ENCODE peak calls at places on chromosomes 13 and 19, in nine cellular contexts. B, U, J, P, W, O, N, Q and Z are unnamed samples.

GRCh38 chr13:108769213-108770070 is 140.0 kb downstream of the MYO16 start:
- DNase-seq in U (no peak), B (peak), O (no peak), Q (no peak), N (no peak), J (no peak), P (no peak), W (no peak), Z (no peak)

GRCh38 chr19:8615813-8616596 is 5.5 kb upstream of the ADAMTS10 start:
- DNase-seq in J (peak), W (peak), N (peak), O (peak), Q (no peak), B (peak), P (peak), U (peak), Z (peak)

GRCh38 chr19:55206664-55207500 is 2.4 kb downstream of the PTPRH start:
- DNase-seq in Q (peak), O (peak), N (peak), U (peak), B (peak), W (peak), J (peak), P (peak), Z (peak)

GRCh38 chr19:14536926-14537692 is 7.7 kb downstream of the TECR start:
- DNase-seq in U (peak), W (peak), Q (no peak), O (peak), N (peak), J (peak), P (no peak), B (peak), Z (no peak)

GRCh38 chr19:7729211-7729610 is 2.7 kb downstream of the CLEC4G start:
- DNase-seq in W (no peak), U (no peak), O (no peak), N (no peak), J (no peak), B (no peak), P (no peak), Q (no peak), Z (no peak)

GRCh38 chr19:11797491-11797890 is 832 bp upstream of the ZNF491 start:
- DNase-seq in J (peak), B (peak), U (peak), N (peak), W (peak), P (peak), O (peak), Q (peak), Z (peak)

GRCh38 chr19:48458016-48458415 is 2.6 kb downstream of the KCNJ14 start:
- DNase-seq in N (no peak), W (no peak), B (no peak), U (peak), O (no peak), Q (no peak), P (no peak), J (peak), Z (no peak)

GRCh38 chr13:37769545-37769944 is 100.0 kb downstream of the TRPC4 start:
- DNase-seq in P (no peak), B (no peak), N (no peak), U (no peak), W (no peak), J (no peak), Q (no peak), O (no peak), Z (no peak)

GRCh38 chr13:51584731-51585191 is 499 bp downstream of the WDFY2 start:
- DNase-seq in J (peak), B (peak), W (peak), P (peak), U (peak), Q (no peak), O (peak), N (peak), Z (peak)

GRCh38 chr19:51200071-51200470 is 24.8 kb upstream of the CD33 start:
- DNase-seq in W (no peak), N (no peak), B (no peak), O (no peak), J (no peak), Q (no peak), U (no peak), P (no peak), Z (no peak)

GRCh38 chr13:93248627-93249047 is 22.0 kb downstream of the GPC6 start:
- DNase-seq in Q (peak), O (no peak), N (no peak), W (no peak), P (no peak), B (peak), J (peak), U (no peak), Z (peak)

GRCh38 chr13:46392967-46393366 is 5.9 kb upstream of the RUBCNL start:
- DNase-seq in W (no peak), P (no peak), B (no peak), O (no peak), U (no peak), J (no peak), N (no peak), Q (no peak), Z (peak)

GRCh38 chr13:28636078-28636477 is 22.9 kb upstream of the POMP start:
- DNase-seq in U (peak), W (no peak), J (peak), O (no peak), B (no peak), Q (peak), P (no peak), N (no peak), Z (peak)

GRCh38 chr13:25378528-25378927 is 6.8 kb downstream of the ATP8A2 start:
- DNase-seq in P (no peak), W (no peak), J (no peak), O (no peak), U (no peak), B (no peak), N (no peak), Q (no peak), Z (no peak)

GRCh38 chr19:40646564-40647254 is 43.7 kb downstream of the NUMBL start:
- DNase-seq in P (no peak), N (no peak), Q (no peak), O (no peak), B (no peak), U (peak), J (no peak), W (no peak), Z (no peak)

GRCh38 chr13:46687810-46688209 is 109.2 kb downstream of the ESD start:
- DNase-seq in U (no peak), P (no peak), B (peak), Q (peak), W (no peak), N (no peak), O (no peak), J (peak), Z (peak)

GRCh38 chr19:45814166-45814780 is 835 bp downstream of the RSPH6A start:
- DNase-seq in N (no peak), O (no peak), U (peak), W (no peak), B (no peak), P (no peak), J (no peak), Q (no peak), Z (no peak)

GRCh38 chr19:12838893-12839656 is 760 bp downstream of the MAST1 start:
- DNase-seq in P (no peak), B (no peak), J (no peak), O (no peak), Q (no peak), U (no peak), N (no peak), W (no peak), Z (no peak)

GRCh38 chr13:50230365-50230978 is 215.2 kb downstream of the KCNRG start:
- DNase-seq in O (no peak), J (peak), P (no peak), B (peak), Q (no peak), W (no peak), N (no peak), U (peak), Z (peak)

GRCh38 chr13:64362564-64362963 is 2867.6 kb downstream of the PCDH9 start:
- DNase-seq in N (no peak), Q (no peak), O (no peak), U (no peak), J (no peak), W (no peak), P (no peak), B (no peak), Z (no peak)

GRCh38 chr19:46840157-46840942 is 10.3 kb downstream of the AP2S1 start:
- DNase-seq in P (no peak), U (peak), Q (peak), W (peak), N (peak), J (peak), B (peak), O (no peak), Z (peak)

GRCh38 chr19:29211562-29212416 is 1.2 kb downstream of the UQCRFS1 start:
- DNase-seq in N (no peak), O (no peak), Q (no peak), J (peak), U (peak), W (no peak), P (no peak), B (peak), Z (peak)

GRCh38 chr19:23522431-23522830 is 127.2 kb upstream of the ZNF91 start:
- DNase-seq in W (no peak), N (no peak), B (no peak), J (no peak), P (no peak), U (no peak), Q (no peak), O (no peak), Z (no peak)

GRCh38 chr13:104750377-104750776 is 1684.2 kb upstream of the SLC10A2 start:
- DNase-seq in B (peak), U (no peak), W (no peak), N (no peak), Q (no peak), O (no peak), P (no peak), J (no peak), Z (peak)

GRCh38 chr19:10604460-10604980 is 17.4 kb upstream of the AP1M2 start:
- DNase-seq in P (no peak), N (peak), U (no peak), B (no peak), Q (no peak), O (no peak), W (peak), J (no peak), Z (no peak)

GRCh38 chr13:60001892-60002291 is 161.8 kb downstream of the DIAPH3 start:
- DNase-seq in W (no peak), Q (no peak), B (no peak), J (peak), O (no peak), N (no peak), U (peak), P (no peak), Z (no peak)
- H3K4me3 ChIP-seq in W (no peak), Q (no peak), B (no peak), J (no peak), O (no peak), N (no peak), U (no peak), P (no peak), Z (no peak)

GRCh38 chr19:33997690-33998089 is 174.6 kb upstream of the LSM14A start:
- DNase-seq in Q (no peak), P (no peak), N (no peak), U (no peak), W (no peak), O (no peak), B (no peak), J (no peak), Z (no peak)

GRCh38 chr19:33998302-33998701 is 174.0 kb upstream of the LSM14A start:
- DNase-seq in J (no peak), N (no peak), W (no peak), Q (no peak), B (no peak), U (no peak), O (no peak), P (no peak), Z (no peak)

GRCh38 chr19:33998739-33999345 is 173.5 kb upstream of the LSM14A start:
- DNase-seq in U (peak), O (no peak), N (no peak), B (no peak), P (no peak), Q (no peak), J (peak), W (no peak), Z (peak)
- TF ChIP-seq CTCF in U (peak), O (no peak), N (peak), B (peak), P (peak), Q (no peak), J (peak), W (peak), Z (peak)

GRCh38 chr19:18491995-18492953 is 29.6 kb downstream of the ELL start:
- DNase-seq in P (no peak), J (no peak), Q (no peak), W (peak), U (no peak), O (no peak), N (no peak), B (no peak), Z (no peak)

GRCh38 chr19:18493440-18494266 is 28.2 kb downstream of the ELL start:
- DNase-seq in J (no peak), U (no peak), W (no peak), O (no peak), N (peak), B (no peak), P (no peak), Q (no peak), Z (no peak)

GRCh38 chr19:18495204-18495911 is 26.5 kb downstream of the ELL start:
- DNase-seq in W (no peak), O (no peak), B (no peak), U (no peak), J (no peak), Q (no peak), P (no peak), N (no peak), Z (no peak)

GRCh38 chr19:18496167-18496979 is 25.5 kb downstream of the ELL start:
- DNase-seq in N (no peak), U (peak), W (peak), Q (no peak), J (peak), O (no peak), P (no peak), B (no peak), Z (peak)

GRCh38 chr19:18494267-18494607 is 27.6 kb downstream of the ELL start:
- DNase-seq in N (no peak), B (no peak), P (no peak), U (peak), J (peak), Q (no peak), W (no peak), O (no peak), Z (no peak)
- H3K4me3 ChIP-seq in N (no peak), B (no peak), P (no peak), U (no peak), J (no peak), Q (no peak), W (no peak), O (no peak), Z (no peak)

DNA sequence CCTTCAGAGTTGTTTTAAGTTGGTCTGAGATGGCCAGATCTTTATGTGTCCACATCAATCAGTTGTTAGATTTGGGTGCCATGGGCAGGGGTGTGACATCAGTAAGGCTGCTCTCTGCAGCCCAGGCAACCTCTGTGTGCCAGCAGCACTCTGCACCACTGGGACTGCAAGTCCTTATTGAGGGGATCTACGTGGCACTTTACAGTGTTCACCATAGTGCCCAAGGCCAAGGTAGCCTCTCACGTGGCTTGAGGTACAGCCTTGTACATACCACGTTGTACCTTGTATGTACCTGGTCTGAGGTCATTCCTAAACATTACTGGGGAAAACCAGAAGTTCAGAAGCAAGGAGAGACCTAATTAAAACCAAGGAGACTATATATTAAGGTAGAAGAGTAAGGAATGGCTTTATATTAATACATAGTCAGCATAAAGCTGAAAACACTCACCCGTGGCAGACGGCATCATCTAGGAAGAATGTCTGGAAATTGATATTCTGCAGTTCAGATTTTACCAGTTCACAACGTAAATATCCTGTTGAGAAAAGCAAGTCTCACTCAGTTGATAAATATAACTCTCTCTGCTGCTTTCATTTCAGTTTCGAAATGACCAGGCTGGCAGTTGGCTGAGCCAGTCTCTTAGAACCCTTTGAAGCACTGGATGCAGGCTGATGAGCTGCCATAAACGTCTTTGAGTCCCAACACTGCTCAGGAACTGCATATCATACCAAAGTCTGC is 128.8 kb downstream of the ZDHHC20 start:
- DNase-seq in J (no peak), O (no peak), B (no peak), N (no peak), Q (no peak), W (no peak), U (no peak), P (no peak), Z (peak)
- TF ChIP-seq CTCF in J (no peak), O (no peak), B (no peak), N (no peak), Q (no peak), W (no peak), U (no peak), P (no peak), Z (no peak)